ENCODE peak calls at places on chromosomes 1 and 21, in four cellular contexts. One of them, this sample, is unnamed.

GRCh38 chr1:223748405-223748772 is 36.0 kb downstream of the CAPN2 start:
- DNase-seq in retina: no peak
- DNase-seq in left kidney: no peak
- DNase-seq in HCEC 1CT: peak; percentile 79
- DNase-seq in this sample: no peak

GRCh38 chr1:17250601-17251000 is 1.7 kb downstream of the PADI3 start:
- DNase-seq in HCEC 1CT: no peak
- DNase-seq in left kidney: no peak
- DNase-seq in retina: no peak
- DNase-seq in this sample: no peak

GRCh38 chr1:6103854-6104530 is 58.3 kb downstream of the KCNAB2 start:
- DNase-seq in HCEC 1CT: no peak
- DNase-seq in retina: no peak
- DNase-seq in left kidney: no peak
- DNase-seq in this sample: no peak

GRCh38 chr1:217272385-217272784 is 358.5 kb downstream of the GPATCH2 start:
- DNase-seq in retina: no peak
- DNase-seq in HCEC 1CT: peak; percentile 68
- DNase-seq in left kidney: peak; percentile 31
- DNase-seq in this sample: no peak

GRCh38 chr1:30684881-30685795 is 38.2 kb downstream of the MATN1 start:
- DNase-seq in HCEC 1CT: no peak
- DNase-seq in left kidney: peak; percentile 97
- DNase-seq in retina: peak; percentile 70
- DNase-seq in this sample: peak; percentile 99

GRCh38 chr21:29238967-29239289 is 59.8 kb upstream of the BACH1 start:
- DNase-seq in retina: no peak
- DNase-seq in HCEC 1CT: no peak
- DNase-seq in left kidney: no peak
- DNase-seq in this sample: no peak

GRCh38 chr21:34835526-34835925 is 166.7 kb downstream of the CLIC6 start:
- DNase-seq in retina: no peak
- DNase-seq in left kidney: no peak
- DNase-seq in HCEC 1CT: peak; percentile 33
- DNase-seq in this sample: no peak

GRCh38 chr21:36909901-36910561 is 56.4 kb downstream of the HLCS start:
- DNase-seq in retina: no peak
- DNase-seq in left kidney: no peak
- DNase-seq in HCEC 1CT: peak; percentile 99
- DNase-seq in this sample: no peak

GRCh38 chr1:240149488-240150094 is 57.9 kb downstream of the FMN2 start:
- DNase-seq in left kidney: peak; percentile 59
- DNase-seq in retina: peak; percentile 28
- DNase-seq in HCEC 1CT: peak; percentile 50
- DNase-seq in this sample: peak; percentile 26

GRCh38 chr1:8134546-8135235 is 108.6 kb upstream of the ERRFI1 start:
- DNase-seq in left kidney: no peak
- DNase-seq in retina: no peak
- DNase-seq in HCEC 1CT: peak; percentile 64
- DNase-seq in this sample: no peak

GRCh38 chr1:226132731-226133503 is 53.6 kb downstream of the ACBD3 start:
- DNase-seq in left kidney: peak; percentile 76
- DNase-seq in HCEC 1CT: no peak
- DNase-seq in retina: no peak
- DNase-seq in this sample: no peak

GRCh38 chr1:43452789-43453441 is 816 bp downstream of the HYI start:
- DNase-seq in HCEC 1CT: peak; percentile 30
- DNase-seq in retina: peak; percentile 50
- DNase-seq in left kidney: no peak
- DNase-seq in this sample: peak; percentile 51

GRCh38 chr1:172041689-172042088 is 200.4 kb downstream of the DNM3 start:
- DNase-seq in left kidney: peak; percentile 46
- DNase-seq in retina: no peak
- DNase-seq in HCEC 1CT: peak; percentile 15
- DNase-seq in this sample: no peak

GRCh38 chr1:92516574-92516973 is 29.8 kb upstream of the GFI1 start:
- DNase-seq in HCEC 1CT: no peak
- DNase-seq in left kidney: no peak
- DNase-seq in retina: no peak
- DNase-seq in this sample: no peak

GRCh38 chr1:165034136-165034535 is 322.4 kb downstream of the LMX1A start:
- DNase-seq in left kidney: no peak
- DNase-seq in HCEC 1CT: peak; percentile 24
- DNase-seq in retina: no peak
- DNase-seq in this sample: no peak

GRCh38 chr21:21096956-21097355 is 98.7 kb downstream of the NCAM2 start:
- DNase-seq in HCEC 1CT: no peak
- DNase-seq in left kidney: no peak
- DNase-seq in retina: no peak
- DNase-seq in this sample: no peak

GRCh38 chr1:234608720-234609527 is 1.1 kb downstream of the IRF2BP2 start:
- DNase-seq in retina: peak; percentile 70
- DNase-seq in HCEC 1CT: peak; percentile 48
- DNase-seq in left kidney: peak; percentile 73
- DNase-seq in this sample: peak; percentile 72

This sample was measured in neural progenitor cell.